ENCODE peak calls at places on chromosome 4, in seven cellular contexts. F is lower lobe of right lung, Y is ovary, U is HepG2, O is stomach, L is cardiac muscle cell, G is hepatocyte. C is an unnamed sample. For H3K27me3, the result is how much of the 10 kb centered on the place peaks cover.

GRCh38 chr4:77651820-77652219 is 46.2 kb downstream of the CXCL13 start:
- DNase-seq in F (no peak), Y (no peak), U (no peak), O (no peak), L (no peak), G (no peak), C (no peak)

GRCh38 chr4:93373893-93374860 is 454.4 kb upstream of the ATOH1 start:
- DNase-seq in F (no peak), Y (no peak), U (no peak), O (no peak), L (no peak), G (no peak), C (no peak)

GRCh38 chr4:163568835-163569234 is 74.3 kb downstream of the TMA16 start:
- DNase-seq in F (no peak), Y (no peak), U (no peak), O (no peak), L (no peak), G (no peak), C (no peak)

GRCh38 chr4:22190855-22191254 is 242.3 kb upstream of the KCNIP4 start:
- DNase-seq in F (no peak), Y (no peak), U (no peak), O (no peak), L (no peak), G (peak), C (no peak)

GRCh38 chr4:186021461-186022167 is 47.3 kb upstream of the TLR3 start:
- DNase-seq in F (no peak), Y (peak), U (peak), O (no peak), L (peak), G (peak), C (peak)

GRCh38 chr4:9773464-9773863 is 8.0 kb upstream of the DRD5 start:
- DNase-seq in F (no peak), Y (no peak), U (no peak), O (no peak), L (no peak), G (no peak), C (no peak)

GRCh38 chr4:18850763-18851331 is 829.3 kb upstream of the LCORL start:
- DNase-seq in F (no peak), Y (no peak), U (no peak), O (no peak), L (no peak), G (no peak), C (no peak)

GRCh38 chr4:5999830-6000365 is 18.3 kb downstream of the C4orf50 start:
- DNase-seq in F (no peak), Y (no peak), U (no peak), O (no peak), L (no peak), G (no peak), C (no peak)

GRCh38 chr4:55819634-55820033 is at the start of gene EXOC1L:
- DNase-seq in F (no peak), Y (peak), U (peak), O (no peak), L (peak), G (peak), C (no peak)

GRCh38 chr4:15006416-15007024 is 4.2 kb downstream of the CPEB2 start:
- DNase-seq in F (no peak), Y (no peak), U (no peak), O (no peak), L (no peak), G (no peak), C (no peak)

GRCh38 chr4:87961993-87962791 is 13.3 kb upstream of the SPP1 start:
- DNase-seq in F (no peak), Y (no peak), U (no peak), O (no peak), L (no peak), G (peak), C (no peak)

GRCh38 chr4:25815586-25815985 is 47.2 kb downstream of the SEL1L3 start:
- DNase-seq in F (no peak), Y (no peak), U (no peak), O (no peak), L (no peak), G (no peak), C (no peak)

GRCh38 chr4:7185487-7186030 is 6.8 kb upstream of the SORCS2 start:
- DNase-seq in F (peak), Y (no peak), U (no peak), O (no peak), L (no peak), G (no peak), C (no peak)

GRCh38 chr4:10299601-10300000 is 157.6 kb downstream of the ZNF518B start:
- DNase-seq in F (no peak), Y (no peak), U (no peak), O (no peak), L (no peak), G (no peak), C (no peak)

GRCh38 chr4:98474408-98474844 is 184.0 kb downstream of the TSPAN5 start:
- DNase-seq in F (no peak), Y (no peak), U (no peak), O (no peak), L (no peak), G (no peak), C (no peak)

GRCh38 chr4:27094785-27095184 is 234.1 kb downstream of the STIM2 start:
- DNase-seq in F (no peak), Y (no peak), U (no peak), O (peak), L (no peak), G (no peak), C (no peak)

GRCh38 chr4:31649878-31650277 is 929.7 kb downstream of the PCDH7 start:
- DNase-seq in F (no peak), Y (no peak), U (no peak), O (no peak), L (no peak), G (no peak), C (no peak)

GRCh38 chr4:147479817-147480216 is 1.1 kb upstream of the EDNRA start:
- DNase-seq in F (no peak), Y (peak), U (no peak), O (no peak), L (no peak), G (no peak), C (no peak)

GRCh38 chr4:2925931-2926860 is 37.0 kb downstream of the NOP14 start:
- DNase-seq in F (peak), Y (no peak), U (no peak), O (peak), L (no peak), G (no peak), C (no peak)

GRCh38 chr4:167248271-167248670 is 14.0 kb upstream of the SPOCK3 start:
- DNase-seq in F (no peak), Y (no peak), U (no peak), O (no peak), L (no peak), G (no peak), C (no peak)

GRCh38 chr4:174423257-174423944 is 98.9 kb downstream of the HPGD start:
- DNase-seq in F (no peak), Y (no peak), U (no peak), O (peak), L (peak), G (peak), C (no peak)

GRCh38 chr4:140717313-140717712 is 38.9 kb downstream of the TBC1D9 start:
- DNase-seq in F (no peak), Y (no peak), U (no peak), O (no peak), L (no peak), G (no peak), C (no peak)

GRCh38 chr4:181418491-181418890 is 824.7 kb upstream of the TENM3 start:
- DNase-seq in F (no peak), Y (no peak), U (no peak), O (no peak), L (peak), G (no peak), C (no peak)

GRCh38 chr4:123396294-123397275 is at the start of gene SPRY1:
- DNase-seq in F (peak), Y (peak), U (peak), O (peak), L (peak), G (peak), C (peak)

GRCh38 chr4:123398803-123399637 is 2.4 kb downstream of the SPRY1 start:
- DNase-seq in F (peak), Y (peak), U (peak), O (peak), L (peak), G (peak), C (peak)

GRCh38 chr4:123399638-123400358 is 3.2 kb downstream of the SPRY1 start:
- DNase-seq in F (no peak), Y (no peak), U (no peak), O (no peak), L (peak), G (no peak), C (no peak)

GRCh38 chr4:123397276-123398150 is 918 bp downstream of the SPRY1 start:
- DNase-seq in F (peak), Y (peak), U (peak), O (peak), L (peak), G (peak), C (no peak)

DNA sequence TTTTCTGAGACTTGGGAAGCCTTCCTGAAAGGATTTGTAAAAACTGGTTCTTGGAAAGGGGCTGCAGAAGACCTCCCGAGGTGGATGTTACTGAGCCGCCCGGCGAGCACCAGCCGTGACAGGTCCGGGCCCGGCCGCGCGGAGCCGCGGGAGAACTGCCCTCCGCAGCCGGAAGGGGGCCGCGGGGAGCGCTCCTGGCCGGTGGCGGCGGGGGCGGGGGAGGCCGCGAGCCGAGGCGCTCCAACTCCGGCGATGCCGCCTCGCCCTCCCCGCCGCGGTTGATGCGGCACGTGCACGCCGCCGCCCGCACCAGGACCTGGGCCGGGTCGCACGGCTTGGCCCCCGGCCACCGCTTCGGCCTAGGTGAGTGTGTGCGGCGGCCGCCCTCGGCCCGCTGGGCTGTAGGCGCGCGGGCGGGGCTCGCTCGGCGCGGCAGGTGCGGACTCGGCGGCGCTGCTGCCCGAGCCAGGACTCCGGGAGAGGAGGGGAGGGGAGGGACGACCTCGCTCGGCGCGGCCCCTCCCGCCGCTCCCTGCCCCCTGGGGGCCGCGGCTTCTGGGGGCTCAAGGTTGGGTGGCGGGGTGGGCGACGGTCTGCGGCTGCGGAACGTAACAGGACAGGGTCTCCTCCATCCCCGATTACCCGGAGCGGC is 1.7 kb downstream of the SPRY1 start:
- DNase-seq in F (peak), Y (peak), U (no peak), O (peak), L (peak), G (peak), C (peak)
- TF ChIP-seq CTCF in F (peak), Y (peak), U (peak), O (peak), L (no peak), G (peak), C (peak)

GRCh38 chr4:154503598-154503997 is 12.0 kb upstream of the DCHS2 start:
- DNase-seq in F (no peak), Y (no peak), U (peak), O (no peak), L (peak), G (peak), C (no peak)
- H3K27me3 ChIP-seq in F (under half), Y (under half), U (under half), O (under half), L (under half), G (under half), C (under half)

DNA sequence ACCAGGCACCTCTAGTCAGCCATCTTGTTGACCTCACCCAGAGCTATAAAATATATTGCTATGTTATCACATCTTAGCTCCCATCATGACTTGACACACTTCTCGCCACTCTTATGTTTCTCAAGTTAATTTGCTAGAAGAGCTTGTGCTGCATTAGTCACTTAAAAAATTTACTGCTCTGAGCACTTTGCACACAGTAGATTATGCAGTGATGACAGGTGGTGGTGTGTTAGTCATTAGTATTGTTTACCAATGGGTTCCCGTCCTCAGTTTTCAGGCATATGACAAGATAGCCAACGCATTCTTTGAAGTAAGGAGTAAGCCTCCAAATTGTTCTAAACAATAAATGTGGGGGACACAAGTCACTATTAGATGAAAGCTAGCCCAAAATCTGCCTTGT is 1002.5 kb upstream of the PCDH7 start:
- DNase-seq in F (no peak), Y (no peak), U (no peak), O (no peak), L (no peak), G (peak), C (no peak)
- H3K4me3 ChIP-seq in F (no peak), Y (no peak), U (no peak), O (no peak), L (no peak), G (no peak), C (no peak)

GRCh38 chr4:74619931-74620702 is 174.2 kb downstream of the BTC start:
- DNase-seq in F (no peak), Y (no peak), U (no peak), O (no peak), L (peak), G (no peak), C (no peak)

GRCh38 chr4:74624351-74625151 is 169.8 kb downstream of the BTC start:
- DNase-seq in F (no peak), Y (no peak), U (peak), O (no peak), L (no peak), G (peak), C (no peak)

GRCh38 chr4:74621616-74622015 is 172.7 kb downstream of the BTC start:
- DNase-seq in F (no peak), Y (no peak), U (no peak), O (no peak), L (no peak), G (no peak), C (no peak)

GRCh38 chr4:74625981-74626380 is 168.3 kb downstream of the BTC start:
- DNase-seq in F (no peak), Y (no peak), U (no peak), O (no peak), L (no peak), G (no peak), C (no peak)

GRCh38 chr4:74623041-74623440 is 171.3 kb downstream of the BTC start:
- DNase-seq in F (no peak), Y (no peak), U (peak), O (no peak), L (peak), G (peak), C (no peak)
- TF ChIP-seq CTCF in F (peak), Y (no peak), U (peak), O (peak), L (peak), G (peak), C (no peak)

GRCh38 chr4:8274772-8275241 is 5.3 kb downstream of the HTRA3 start:
- DNase-seq in F (peak), Y (peak), U (no peak), O (peak), L (peak), G (peak), C (peak)

GRCh38 chr4:8274066-8274652 is 4.6 kb downstream of the HTRA3 start:
- DNase-seq in F (no peak), Y (no peak), U (no peak), O (no peak), L (no peak), G (no peak), C (no peak)

GRCh38 chr4:8277356-8278008 is 7.9 kb downstream of the HTRA3 start:
- DNase-seq in F (no peak), Y (no peak), U (no peak), O (no peak), L (no peak), G (no peak), C (no peak)

GRCh38 chr4:8276358-8277240 is 7.0 kb downstream of the HTRA3 start:
- DNase-seq in F (no peak), Y (peak), U (no peak), O (peak), L (no peak), G (no peak), C (no peak)

DNA sequence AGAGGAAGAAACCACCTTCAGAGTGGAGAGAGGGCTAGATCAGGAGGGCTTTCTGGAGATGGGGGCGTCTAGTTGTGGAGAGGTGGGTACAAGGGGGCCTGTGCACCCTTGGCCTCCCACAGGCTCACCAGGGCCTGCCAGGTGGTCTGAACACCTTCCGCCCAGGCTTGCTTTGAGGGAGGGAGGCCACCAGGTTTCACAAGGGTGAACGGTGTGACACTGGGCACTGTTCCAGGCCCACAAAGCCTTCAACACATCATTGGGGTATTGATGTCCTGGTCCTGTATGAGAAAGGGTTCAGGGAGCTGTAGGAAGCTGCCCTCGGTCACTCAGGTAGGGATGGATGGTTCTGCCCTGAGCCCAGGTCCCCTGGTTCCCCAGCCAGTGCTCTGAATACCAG is 6.0 kb downstream of the HTRA3 start:
- DNase-seq in F (no peak), Y (no peak), U (no peak), O (no peak), L (no peak), G (no peak), C (no peak)
- H3K27me3 ChIP-seq in F (under half), Y (under half), U (half or more), O (under half), L (under half), G (under half), C (under half)

GRCh38 chr4:4491396-4491893 is 50.4 kb downstream of the STX18 start:
- DNase-seq in F (no peak), Y (no peak), U (no peak), O (no peak), L (no peak), G (no peak), C (no peak)
- H3K4me3 ChIP-seq in F (no peak), Y (no peak), U (no peak), O (no peak), L (no peak), G (no peak), C (no peak)

GRCh38 chr4:159444668-159445067 is 341.8 kb downstream of the RAPGEF2 start:
- DNase-seq in F (no peak), Y (no peak), U (no peak), O (no peak), L (no peak), G (no peak), C (no peak)
- TF ChIP-seq CTCF in F (no peak), Y (no peak), U (peak), O (no peak), L (peak), G (no peak), C (no peak)

GRCh38 chr4:41749650-41750049 is 1.1 kb upstream of the PHOX2B start:
- DNase-seq in F (no peak), Y (no peak), U (no peak), O (no peak), L (no peak), G (no peak), C (no peak)

GRCh38 chr4:41750624-41751324 is 2.2 kb upstream of the PHOX2B start:
- DNase-seq in F (no peak), Y (no peak), U (no peak), O (no peak), L (no peak), G (no peak), C (no peak)

GRCh38 chr4:41748788-41749445 is 392 bp upstream of the PHOX2B start:
- DNase-seq in F (no peak), Y (no peak), U (no peak), O (no peak), L (no peak), G (no peak), C (no peak)

GRCh38 chr4:41751325-41752061 is 3.0 kb upstream of the PHOX2B start:
- DNase-seq in F (no peak), Y (no peak), U (no peak), O (no peak), L (no peak), G (no peak), C (no peak)

GRCh38 chr4:41750158-41750623 is 1.7 kb upstream of the PHOX2B start:
- DNase-seq in F (no peak), Y (no peak), U (no peak), O (no peak), L (no peak), G (no peak), C (no peak)
- H3K27me3 ChIP-seq in F (half or more), Y (under half), U (under half), O (half or more), L (half or more), G (half or more), C (half or more)